ENCODE peak calls at places on chromosome 9, in five cellular contexts. U is GM12878, I is HepG2, E is fibroblast of villous mesenchyme, S is heart left ventricle. L is an unnamed sample.

GRCh38 chr9:91047529-91047928 is 245.9 kb downstream of the SYK start:
- DNase-seq in U (no peak), I (no peak), E (no peak), S (no peak), L (no peak)

GRCh38 chr9:115134941-115135340 is 17.0 kb upstream of the TNC start:
- DNase-seq in U (no peak), I (no peak), E (no peak), S (no peak), L (no peak)

GRCh38 chr9:91491624-91492023 is 68.0 kb upstream of the NFIL3 start:
- DNase-seq in U (no peak), I (no peak), E (no peak), S (no peak), L (no peak)

GRCh38 chr9:124662561-124662960 is 108.5 kb downstream of the NR6A1 start:
- DNase-seq in U (no peak), I (no peak), E (no peak), S (no peak), L (no peak)

GRCh38 chr9:114130141-114130540 is 25.2 kb upstream of the COL27A1 start:
- DNase-seq in U (no peak), I (no peak), E (no peak), S (no peak), L (no peak)

GRCh38 chr9:100440071-100440470 is 13.1 kb downstream of the MSANTD3 start:
- DNase-seq in U (no peak), I (no peak), E (peak; percentile 85), S (no peak), L (peak; percentile 38)

GRCh38 chr9:131999692-132000551 is 79.7 kb downstream of the MED27 start:
- DNase-seq in U (peak; percentile 36), I (no peak), E (peak; percentile 81), S (no peak), L (peak; percentile 68)

GRCh38 chr9:37034320-37034937 is 361 bp upstream of the PAX5 start:
- DNase-seq in U (no peak), I (no peak), E (no peak), S (no peak), L (no peak)

GRCh38 chr9:112705773-112706427 is 12.0 kb downstream of the INIP start:
- DNase-seq in U (no peak), I (peak; percentile 40), E (peak; percentile 55), S (no peak), L (peak; percentile 26)

GRCh38 chr9:87882627-87883026 is at the start of gene SPATA31E1:
- DNase-seq in U (no peak), I (no peak), E (no peak), S (no peak), L (peak; percentile 5)

GRCh38 chr9:75086443-75087278 is 1.3 kb downstream of the NMRK1 start:
- DNase-seq in U (no peak), I (peak; percentile 39), E (peak; percentile 36), S (no peak), L (no peak)

GRCh38 chr9:129702563-129702962 is 37.1 kb downstream of the PRRX2 start:
- DNase-seq in U (no peak), I (no peak), E (peak; percentile 89), S (no peak), L (peak; percentile 36)

GRCh38 chr9:1939926-1940368 is 75.2 kb upstream of the SMARCA2 start:
- DNase-seq in U (peak; percentile 82), I (peak; percentile 12), E (peak; percentile 3), S (no peak), L (no peak)

GRCh38 chr9:1938135-1938534 is 77.0 kb upstream of the SMARCA2 start:
- DNase-seq in U (no peak), I (no peak), E (no peak), S (no peak), L (no peak)

GRCh38 chr9:1941989-1942388 is 73.2 kb upstream of the SMARCA2 start:
- DNase-seq in U (no peak), I (no peak), E (peak; percentile 6), S (no peak), L (peak; percentile 27)

GRCh38 chr9:1938675-1939170 is 76.4 kb upstream of the SMARCA2 start:
- DNase-seq in U (peak; percentile 82), I (no peak), E (no peak), S (no peak), L (no peak)

GRCh38 chr9:1939466-1939865 is 75.7 kb upstream of the SMARCA2 start:
- DNase-seq in U (no peak), I (no peak), E (no peak), S (no peak), L (no peak)
- H3K4me3 ChIP-seq in U (peak overlapping the region; percentile 39), I (no peak overlapping the region), E (no peak overlapping the region), S (no peak overlapping the region), L (no peak overlapping the region)

GRCh38 chr9:93479726-93480125 is 26.3 kb upstream of the FAM120AOS start:
- DNase-seq in U (no peak), I (no peak), E (peak; percentile 73), S (no peak), L (peak; percentile 68)
- TF ChIP-seq CTCF in U (no peak), I (no peak), E (no peak), S (no peak), L (no peak)

GRCh38 chr9:108272350-108272899 is 583.4 kb downstream of the ACTL7B start:
- DNase-seq in U (no peak), I (peak; percentile 16), E (peak; percentile 72), S (peak; percentile 31), L (peak; percentile 78)
- H3K4me3 ChIP-seq in U (no peak overlapping the region), I (no peak overlapping the region), E (peak overlapping the region; percentile 50), S (peak overlapping the region; percentile 37), L (no peak overlapping the region)

DNA sequence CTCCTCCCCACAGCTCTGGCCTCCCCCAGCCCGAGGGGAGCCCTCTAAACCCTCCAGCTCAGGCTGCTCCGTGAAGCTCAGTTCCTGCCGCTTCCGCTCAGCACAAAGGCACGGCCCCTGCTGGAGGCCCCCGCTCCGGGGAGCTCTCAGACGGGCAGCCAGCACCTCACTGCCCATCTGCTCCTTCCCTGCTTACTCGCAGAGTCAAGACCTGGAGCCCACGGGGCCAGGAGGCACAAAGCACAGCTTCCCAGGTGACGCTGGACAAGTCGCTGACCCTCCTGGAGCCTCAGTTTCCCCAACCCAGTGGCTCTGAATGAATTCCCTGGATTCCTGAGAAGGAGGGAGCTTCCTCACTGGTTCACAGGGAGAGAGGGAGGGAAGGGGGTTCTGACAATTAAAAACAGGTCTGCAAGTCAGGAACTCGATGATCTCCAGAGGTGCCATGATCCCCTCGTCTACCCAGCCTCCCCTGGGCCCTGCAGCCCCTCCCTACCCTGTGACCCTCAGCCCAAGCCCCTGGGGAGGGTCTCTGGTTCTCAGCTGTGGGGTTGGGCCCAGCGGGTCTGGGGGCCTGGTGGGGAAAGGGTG is 36.2 kb downstream of the VAV2 start:
- DNase-seq in U (no peak), I (no peak), E (peak; percentile 57), S (no peak), L (peak; percentile 25)
- TF ChIP-seq CTCF in U (peak; percentile 12), I (no peak), E (peak; percentile 32), S (no peak), L (peak; percentile 4)